ENCODE peak calls at places on chromosomes 7 and 10, in four cellular contexts. L is ovary, S is thyroid gland, I is right lobe of liver. Z is an unnamed sample.

GRCh38 chr7:18693401-18693800 is 197.9 kb downstream of the HDAC9 start:
- DNase-seq in L (no peak), S (peak), I (no peak), Z (no peak)

GRCh38 chr10:75418712-75419111 is 12.7 kb upstream of the LRMDA start:
- DNase-seq in L (no peak), S (no peak), I (no peak), Z (no peak)

GRCh38 chr10:98745645-98746044 is 298.9 kb upstream of the HPS1 start:
- DNase-seq in L (no peak), S (no peak), I (no peak), Z (no peak)

GRCh38 chr10:76244061-76244686 is 812.8 kb downstream of the LRMDA start:
- DNase-seq in L (peak), S (no peak), I (no peak), Z (no peak)

GRCh38 chr10:84352251-84352842 is 24.0 kb downstream of the CCSER2 start:
- DNase-seq in L (no peak), S (peak), I (no peak), Z (no peak)

GRCh38 chr7:106767498-106768323 is 97.4 kb upstream of the PIK3CG start:
- DNase-seq in L (no peak), S (no peak), I (no peak), Z (no peak)

GRCh38 chr10:66752714-66753113 is 173.1 kb upstream of the LRRTM3 start:
- DNase-seq in L (no peak), S (no peak), I (no peak), Z (no peak)

GRCh38 chr10:116849271-116850057 is at the start of gene ENO4:
- DNase-seq in L (peak), S (peak), I (peak), Z (peak)

GRCh38 chr7:1569016-1569415 is 816 bp downstream of the PSMG3 start:
- DNase-seq in L (no peak), S (no peak), I (no peak), Z (no peak)

GRCh38 chr10:44280211-44280610 is 104.7 kb downstream of the CXCL12 start:
- DNase-seq in L (no peak), S (no peak), I (no peak), Z (no peak)

GRCh38 chr7:12881712-12882111 is 194.3 kb downstream of the ARL4A start:
- DNase-seq in L (no peak), S (no peak), I (no peak), Z (no peak)

GRCh38 chr10:133388973-133389818 is 4.8 kb upstream of the MTG1 start:
- DNase-seq in L (peak), S (no peak), I (no peak), Z (peak)

GRCh38 chr7:53812135-53812534 is 730.0 kb upstream of the VSTM2A start:
- DNase-seq in L (no peak), S (no peak), I (no peak), Z (no peak)

GRCh38 chr7:151679073-151679708 is 159.5 kb upstream of the RHEB start:
- DNase-seq in L (no peak), S (no peak), I (no peak), Z (peak)

GRCh38 chr10:1287493-1288480 is 231.6 kb downstream of the WDR37 start:
- DNase-seq in L (no peak), S (no peak), I (no peak), Z (no peak)

GRCh38 chr10:90398551-90398950 is 459.3 kb downstream of the HTR7 start:
- DNase-seq in L (no peak), S (no peak), I (no peak), Z (no peak)

GRCh38 chr7:86207740-86208139 is 436.0 kb upstream of the GRM3 start:
- DNase-seq in L (no peak), S (no peak), I (no peak), Z (no peak)
- TF ChIP-seq POLR2A in L (no peak), S (no peak), I (no peak), Z (no peak)

GRCh38 chr10:99981581-99982199 is 28.1 kb downstream of the DNMBP start:
- DNase-seq in L (no peak), S (no peak), I (peak), Z (no peak)
- TF ChIP-seq POLR2A in L (no peak), S (no peak), I (peak), Z (no peak)

DNA sequence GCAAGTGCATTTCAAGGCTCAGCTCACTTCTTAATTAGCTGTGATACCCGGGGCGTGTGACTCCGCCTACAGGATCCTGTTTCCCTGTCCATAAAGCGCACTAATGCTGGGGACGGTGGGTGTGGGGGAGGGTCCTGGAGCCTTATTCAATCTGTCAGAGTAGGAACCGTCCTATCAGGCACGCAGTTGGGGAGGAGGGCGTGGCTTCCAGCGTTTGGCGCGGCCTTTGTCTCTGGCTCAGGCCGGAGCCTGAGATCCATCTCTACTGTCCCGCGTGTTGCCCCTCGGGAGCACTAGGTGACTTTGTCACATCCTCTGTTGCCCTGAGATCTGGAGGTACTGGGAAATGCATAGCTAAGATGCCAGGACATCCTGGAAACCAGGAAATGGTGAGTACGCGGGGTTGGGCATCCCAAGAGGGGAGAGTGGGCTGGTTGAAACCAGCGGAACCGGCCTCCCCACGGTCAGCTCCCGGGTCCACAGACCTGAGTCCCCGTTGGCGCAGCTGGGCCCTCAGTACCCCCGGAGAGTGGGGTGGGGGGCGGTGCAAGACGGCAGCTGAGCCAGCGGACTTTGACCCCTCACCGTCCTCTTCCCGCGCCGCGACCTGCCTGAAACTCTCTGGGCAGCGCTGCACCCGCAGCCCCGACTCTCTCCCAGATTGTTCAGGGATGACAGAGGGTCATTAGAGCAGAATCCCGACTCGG is 104.4 kb upstream of the ZNF92 start:
- DNase-seq in L (no peak), S (peak), I (no peak), Z (no peak)
- TF ChIP-seq POLR2A in L (no peak), S (no peak), I (no peak), Z (no peak)

GRCh38 chr10:60795465-60796202 is 17.4 kb downstream of the CDK1 start:
- DNase-seq in L (no peak), S (no peak), I (no peak), Z (no peak)

GRCh38 chr10:60798031-60798430 is 19.8 kb downstream of the CDK1 start:
- DNase-seq in L (no peak), S (no peak), I (no peak), Z (no peak)

GRCh38 chr10:60798870-60799269 is 20.6 kb downstream of the CDK1 start:
- DNase-seq in L (no peak), S (no peak), I (no peak), Z (no peak)

GRCh38 chr10:60796481-60796880 is 18.2 kb downstream of the CDK1 start:
- DNase-seq in L (no peak), S (no peak), I (no peak), Z (no peak)

GRCh38 chr10:60797200-60797599 is 18.9 kb downstream of the CDK1 start:
- DNase-seq in L (no peak), S (no peak), I (no peak), Z (no peak)
- TF ChIP-seq POLR2A in L (no peak), S (no peak), I (no peak), Z (no peak)

GRCh38 chr10:78966844-78967488 is 101.8 kb upstream of the ZMIZ1 start:
- DNase-seq in L (no peak), S (no peak), I (no peak), Z (no peak)

GRCh38 chr10:78966182-78966787 is 102.5 kb upstream of the ZMIZ1 start:
- DNase-seq in L (no peak), S (no peak), I (no peak), Z (no peak)

GRCh38 chr10:78963074-78964034 is 105.4 kb upstream of the ZMIZ1 start:
- DNase-seq in L (no peak), S (peak), I (no peak), Z (no peak)

GRCh38 chr10:78964274-78964951 is 104.4 kb upstream of the ZMIZ1 start:
- DNase-seq in L (no peak), S (no peak), I (no peak), Z (no peak)

GRCh38 chr10:78964952-78965633 is 103.7 kb upstream of the ZMIZ1 start:
- DNase-seq in L (no peak), S (peak), I (no peak), Z (no peak)
- TF ChIP-seq POLR2A in L (no peak), S (peak), I (no peak), Z (no peak)

Z was measured in suprapubic skin.